ENCODE peak calls at places on chromosomes 5 and 9, in ten cellular contexts. D, C, H, F, L, N, A, Q, K and J are unnamed samples.
A peak's percentile ranks its signal among the peaks of the same experiment; 100 is the strongest.

GRCh38 chr5:79562351-79563246 is 48.7 kb upstream of the HOMER1 start:
- DNase-seq in D (no peak), C (peak; percentile 34), H (no peak), F (no peak), L (peak; percentile 6), N (no peak), A (no peak), Q (no peak), K (peak; percentile 47), J (peak; percentile 81)

GRCh38 chr5:132771559-132771998 is 5.5 kb downstream of the SEPTIN8 start:
- DNase-seq in D (peak; percentile 67), C (peak; percentile 54), H (peak; percentile 52), F (no peak), L (peak; percentile 80), N (peak; percentile 68), A (no peak), Q (no peak), K (peak; percentile 32), J (peak; percentile 44)

GRCh38 chr5:84378420-84378819 is 6.3 kb downstream of the EDIL3 start:
- DNase-seq in D (no peak), C (peak; percentile 96), H (no peak), F (no peak), L (peak; percentile 61), N (no peak), A (no peak), Q (no peak), K (peak; percentile 33), J (peak; percentile 38)

GRCh38 chr9:82216435-82216834 is 227.9 kb downstream of the SPATA31D1 start:
- DNase-seq in D (no peak), C (no peak), H (no peak), F (no peak), L (no peak), N (no peak), A (no peak), Q (no peak), K (no peak), J (no peak)

GRCh38 chr5:151738125-151738848 is 20.1 kb downstream of the ATOX1 start:
- DNase-seq in D (no peak), C (peak; percentile 57), H (no peak), F (no peak), L (no peak), N (no peak), A (no peak), Q (no peak), K (no peak), J (peak; percentile 45)

GRCh38 chr5:38426986-38427950 is 129.2 kb downstream of the LIFR start:
- DNase-seq in D (no peak), C (peak; percentile 81), H (no peak), F (no peak), L (no peak), N (no peak), A (no peak), Q (no peak), K (no peak), J (peak; percentile 47)

GRCh38 chr9:14365667-14366066 is 51.7 kb upstream of the NFIB start:
- DNase-seq in D (no peak), C (no peak), H (no peak), F (no peak), L (no peak), N (no peak), A (no peak), Q (no peak), K (peak; percentile 8), J (peak; percentile 87)

GRCh38 chr5:55711531-55712022 is 547 bp downstream of the SLC38A9 start:
- DNase-seq in D (no peak), C (no peak), H (no peak), F (no peak), L (no peak), N (no peak), A (peak; percentile 60), Q (no peak), K (no peak), J (no peak)

GRCh38 chr9:29691758-29692407 is 2118.6 kb upstream of the C9orf72 start:
- DNase-seq in D (no peak), C (peak; percentile 1), H (peak; percentile 9), F (no peak), L (peak; percentile 34), N (no peak), A (no peak), Q (no peak), K (no peak), J (peak; percentile 49)

GRCh38 chr5:57839025-57839424 is 356.4 kb upstream of the ACTBL2 start:
- DNase-seq in D (no peak), C (no peak), H (no peak), F (no peak), L (no peak), N (no peak), A (no peak), Q (no peak), K (no peak), J (no peak)

GRCh38 chr9:85640425-85640824 is 101.3 kb downstream of the AGTPBP1 start:
- DNase-seq in D (no peak), C (no peak), H (no peak), F (no peak), L (no peak), N (no peak), A (no peak), Q (no peak), K (no peak), J (no peak)

GRCh38 chr9:127295005-127295404 is 30.4 kb downstream of the GARNL3 start:
- DNase-seq in D (no peak), C (no peak), H (no peak), F (no peak), L (no peak), N (no peak), A (no peak), Q (no peak), K (no peak), J (no peak)

GRCh38 chr9:134922066-134922931 is 4.6 kb upstream of the FCN1 start:
- DNase-seq in D (peak; percentile 6), C (peak; percentile 20), H (no peak), F (no peak), L (no peak), N (peak; percentile 57), A (no peak), Q (no peak), K (no peak), J (no peak)